ENCODE peak calls at places on chromosomes 6 and 20, in seven cellular contexts. O is mesendoderm, G is mesenchymal stem cell, Q is IMR-90, A is neuronal stem cell, S is trophoblast cell, K is H1. D is an unnamed sample.
A peak's percentile ranks its signal among the peaks of the same experiment; 100 is the strongest.

GRCh38 chr20:62723768-62724420 is 15.3 kb downstream of the NTSR1 start:
- DNase-seq in O (no peak), G (no peak), Q (no peak), A (no peak), S (no peak), K (no peak), D (no peak)

GRCh38 chr6:41713650-41714291 is 21.6 kb downstream of the TFEB start:
- DNase-seq in O (no peak), G (no peak), Q (no peak), A (no peak), S (no peak), K (no peak), D (no peak)

GRCh38 chr6:7537560-7538174 is 3.8 kb upstream of the DSP start:
- DNase-seq in O (no peak), G (no peak), Q (no peak), A (no peak), S (no peak), K (no peak), D (no peak)

GRCh38 chr6:46128476-46128875 is 1.3 kb upstream of the ENPP4 start:
- DNase-seq in O (no peak), G (no peak), Q (no peak), A (no peak), S (no peak), K (no peak), D (no peak)

GRCh38 chr20:2109425-2110210 is 8.0 kb downstream of the STK35 start:
- DNase-seq in O (no peak), G (peak; percentile 76), Q (no peak), A (no peak), S (no peak), K (no peak), D (no peak)

GRCh38 chr6:139943391-139943790 is 568.9 kb upstream of the CITED2 start:
- DNase-seq in O (no peak), G (peak; percentile 80), Q (peak; percentile 89), A (no peak), S (no peak), K (no peak), D (no peak)

GRCh38 chr6:168994966-168995365 is 258.7 kb downstream of the THBS2 start:
- DNase-seq in O (no peak), G (no peak), Q (no peak), A (no peak), S (no peak), K (no peak), D (no peak)

GRCh38 chr20:32958574-32958973 is 45.7 kb downstream of the SUN5 start:
- DNase-seq in O (no peak), G (no peak), Q (no peak), A (no peak), S (no peak), K (no peak), D (no peak)

GRCh38 chr6:31541059-31541657 is 645 bp downstream of the DDX39B start:
- DNase-seq in O (peak; percentile 80), G (peak; percentile 64), Q (peak; percentile 50), A (peak; percentile 29), S (peak; percentile 33), K (no peak), D (no peak)

GRCh38 chr20:18056174-18057105 is 1.3 kb downstream of the OVOL2 start:
- DNase-seq in O (peak; percentile 53), G (peak; percentile 5), Q (no peak), A (no peak), S (peak; percentile 46), K (no peak), D (peak; percentile 52)

GRCh38 chr20:6489361-6490154 is 277.9 kb upstream of the BMP2 start:
- DNase-seq in O (no peak), G (peak; percentile 95), Q (no peak), A (no peak), S (no peak), K (no peak), D (no peak)

GRCh38 chr6:9623985-9624384 is 790.9 kb downstream of the TFAP2A start:
- DNase-seq in O (no peak), G (no peak), Q (peak; percentile 41), A (no peak), S (peak; percentile 85), K (no peak), D (no peak)

GRCh38 chr6:166004491-166005275 is 163.0 kb downstream of the TBXT start:
- DNase-seq in O (no peak), G (no peak), Q (no peak), A (no peak), S (no peak), K (no peak), D (no peak)

GRCh38 chr6:8191629-8192028 is 89.3 kb upstream of the EEF1E1 start:
- DNase-seq in O (no peak), G (no peak), Q (no peak), A (no peak), S (peak; percentile 32), K (no peak), D (no peak)

GRCh38 chr20:63093966-63094766 is 87.4 kb upstream of the BHLHE23 start:
- DNase-seq in O (no peak), G (no peak), Q (no peak), A (no peak), S (no peak), K (no peak), D (peak; percentile 22)

GRCh38 chr6:7701212-7701834 is 24.6 kb upstream of the BMP6 start:
- DNase-seq in O (no peak), G (no peak), Q (no peak), A (no peak), S (no peak), K (no peak), D (no peak)

GRCh38 chr20:45972500-45973183 is 639 bp upstream of the ZNF335 start:
- DNase-seq in O (no peak), G (no peak), Q (no peak), A (no peak), S (peak; percentile 97), K (no peak), D (no peak)

GRCh38 chr6:125952764-125953501 is 3.6 kb upstream of the HINT3 start:
- DNase-seq in O (peak; percentile 59), G (peak; percentile 80), Q (peak; percentile 53), A (no peak), S (no peak), K (no peak), D (peak; percentile 90)
- H3K4me2 ChIP-seq in O (no peak overlapping the region), G (no peak overlapping the region), Q (no peak overlapping the region), A (no peak overlapping the region), S (no peak overlapping the region), K (no peak overlapping the region), D (no peak overlapping the region)

GRCh38 chr20:35660122-35660937 is 4.4 kb downstream of the CPNE1 start:
- DNase-seq in O (no peak), G (no peak), Q (no peak), A (no peak), S (peak; percentile 54), K (no peak), D (no peak)
- H3K4me1 ChIP-seq in O (no peaks in the 10 kb centered on the region), G (peaks cover 5% of the 10 kb centered on the region), Q (peaks cover 4% of the 10 kb centered on the region), A (peaks cover 3% of the 10 kb centered on the region), S (peaks cover 5% of the 10 kb centered on the region), K (no peaks in the 10 kb centered on the region), D (no peaks in the 10 kb centered on the region)

GRCh38 chr6:134864558-134864957 is 85.3 kb downstream of the ALDH8A1 start:
- DNase-seq in O (no peak), G (no peak), Q (no peak), A (no peak), S (no peak), K (no peak), D (no peak)

GRCh38 chr6:134868812-134869211 is 81.1 kb downstream of the ALDH8A1 start:
- DNase-seq in O (no peak), G (no peak), Q (no peak), A (no peak), S (no peak), K (no peak), D (no peak)

GRCh38 chr6:134866563-134866962 is 83.3 kb downstream of the ALDH8A1 start:
- DNase-seq in O (no peak), G (no peak), Q (no peak), A (no peak), S (no peak), K (no peak), D (no peak)

DNA sequence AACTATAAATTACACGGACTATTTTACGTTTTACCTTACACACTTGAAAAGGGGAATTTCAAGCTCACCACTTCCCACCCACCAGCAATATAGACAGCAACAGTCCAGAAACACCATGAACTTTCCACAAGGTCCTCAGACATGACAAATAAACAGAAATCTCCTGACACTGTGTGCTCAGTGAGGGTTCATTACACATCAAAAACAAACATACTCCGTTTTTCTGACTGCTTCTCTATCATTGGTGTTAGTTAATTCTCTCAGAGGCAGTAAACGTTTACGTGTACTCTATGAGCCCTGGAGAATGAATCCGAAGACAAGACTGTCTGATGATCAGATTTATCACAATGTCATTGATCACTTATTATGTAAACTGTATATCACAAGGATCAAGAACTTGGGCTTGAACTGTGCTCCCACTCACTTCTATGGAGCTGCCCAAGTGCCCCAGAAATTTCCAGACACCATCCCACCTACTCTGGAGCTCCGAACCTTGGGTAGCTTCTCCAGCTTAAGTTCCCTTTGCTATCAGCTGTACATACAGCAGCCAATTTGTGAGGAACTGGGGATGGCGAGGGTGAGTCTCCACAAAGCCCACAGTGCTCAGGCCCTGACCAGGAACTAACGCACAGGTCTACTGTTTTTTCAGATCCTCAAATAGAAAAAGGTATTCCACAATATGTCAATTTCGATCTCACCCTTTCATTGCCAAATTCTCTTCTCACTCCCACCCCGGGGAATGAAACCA is 86.0 kb downstream of the ALDH8A1 start:
- DNase-seq in O (no peak), G (no peak), Q (no peak), A (no peak), S (no peak), K (no peak), D (no peak)
- H2BK5ac ChIP-seq in O (no peak overlapping the region), G (no peak overlapping the region), Q (no peak overlapping the region), A (no peak overlapping the region), S (no peak overlapping the region), K (no peak overlapping the region), D (no peak overlapping the region)

GRCh38 chr20:23155141-23155590 is 69.0 kb upstream of the CD93 start:
- DNase-seq in O (peak; percentile 48), G (no peak), Q (no peak), A (no peak), S (no peak), K (no peak), D (peak; percentile 18)

GRCh38 chr20:23157741-23158140 is 71.6 kb upstream of the CD93 start:
- DNase-seq in O (no peak), G (peak; percentile 62), Q (no peak), A (no peak), S (peak; percentile 67), K (no peak), D (peak; percentile 14)

GRCh38 chr20:23153696-23154341 is 67.7 kb upstream of the CD93 start:
- DNase-seq in O (peak; percentile 63), G (no peak), Q (no peak), A (no peak), S (no peak), K (no peak), D (peak; percentile 4)

GRCh38 chr20:23156842-23157423 is 70.8 kb upstream of the CD93 start:
- DNase-seq in O (no peak), G (no peak), Q (no peak), A (no peak), S (no peak), K (no peak), D (no peak)

DNA sequence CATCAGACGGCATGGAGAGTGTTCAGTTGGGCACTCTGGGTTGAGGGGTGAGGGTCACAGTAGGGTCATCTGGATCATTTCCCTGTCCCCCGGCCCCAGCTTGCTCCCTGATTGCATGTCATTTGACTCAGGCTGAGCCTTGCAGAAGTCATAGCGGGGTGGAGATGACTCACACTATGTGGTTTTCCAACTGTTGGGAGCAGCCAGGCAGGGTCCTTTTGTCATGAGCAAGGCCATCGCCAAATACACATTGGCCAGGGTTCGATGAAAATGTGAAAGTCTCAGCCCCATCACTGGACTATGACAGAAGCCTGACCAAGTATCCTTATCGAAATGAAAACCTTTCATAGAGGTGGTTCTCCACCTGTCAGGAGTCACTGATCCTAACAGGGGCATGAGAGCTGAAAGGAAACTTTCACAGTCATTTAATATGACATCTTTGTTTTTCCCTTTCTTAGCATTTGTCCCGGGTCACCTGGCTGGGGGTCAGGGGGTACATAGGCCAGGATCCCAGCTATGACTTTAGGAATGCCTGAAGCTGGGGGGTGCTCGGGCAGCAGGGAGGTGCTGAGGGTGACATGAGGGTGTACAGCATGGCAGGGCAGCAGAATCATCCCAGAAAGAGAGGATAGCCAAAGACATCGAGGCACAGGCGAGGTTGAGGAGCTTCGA is 70.2 kb upstream of the CD93 start:
- DNase-seq in O (no peak), G (peak; percentile 89), Q (peak; percentile 82), A (no peak), S (peak; percentile 48), K (no peak), D (peak; percentile 27)
- H3K4me2 ChIP-seq in O (no peak overlapping the region), G (no peak overlapping the region), Q (no peak overlapping the region), A (no peak overlapping the region), S (no peak overlapping the region), K (no peak overlapping the region), D (no peak overlapping the region)